ENCODE peak calls at places on chromosomes 4 and X, in four cellular contexts. V is K562, B is H1, N is HepG2. A is an unnamed sample.

GRCh38 chrX:69313622-69314290 is 148.5 kb upstream of the PJA1 start:
- DNase-seq in V (no peak), B (no peak), N (no peak), A (no peak)

GRCh38 chrX:9465380-9466114 is 689 bp downstream of the TBL1X start:
- DNase-seq in V (peak), B (no peak), N (no peak), A (no peak)

GRCh38 chr4:128776794-128777216 is 32.7 kb upstream of the JADE1 start:
- DNase-seq in V (no peak), B (no peak), N (no peak), A (no peak)

GRCh38 chr4:62408467-62408866 is 1208.3 kb downstream of the ADGRL3 start:
- DNase-seq in V (no peak), B (no peak), N (no peak), A (no peak)

GRCh38 chr4:8559524-8560264 is 20.5 kb upstream of the GPR78 start:
- DNase-seq in V (no peak), B (no peak), N (no peak), A (no peak)

GRCh38 chrX:12319012-12319519 is 180.8 kb downstream of the FRMPD4 start:
- DNase-seq in V (no peak), B (no peak), N (no peak), A (no peak)

GRCh38 chrX:12961191-12961718 is 13.7 kb upstream of the TMSB4X start:
- DNase-seq in V (no peak), B (no peak), N (no peak), A (no peak)

GRCh38 chrX:68918202-68918601 is 89.4 kb downstream of the EFNB1 start:
- DNase-seq in V (no peak), B (no peak), N (no peak), A (no peak)

GRCh38 chr4:110417151-110417550 is 58.8 kb upstream of the ENPEP start:
- DNase-seq in V (no peak), B (no peak), N (no peak), A (no peak)

GRCh38 chr4:20288047-20288650 is 36.4 kb downstream of the SLIT2 start:
- DNase-seq in V (no peak), B (no peak), N (no peak), A (no peak)

GRCh38 chrX:15301924-15302323 is 13.5 kb downstream of the ASB11 start:
- DNase-seq in V (no peak), B (no peak), N (no peak), A (no peak)

GRCh38 chr4:33882246-33882990 is 2361.9 kb downstream of the ARAP2 start:
- DNase-seq in V (no peak), B (no peak), N (no peak), A (no peak)

GRCh38 chr4:85741921-85742591 is 267.1 kb downstream of the ARHGAP24 start:
- DNase-seq in V (no peak), B (no peak), N (no peak), A (no peak)

GRCh38 chr4:176404591-176404990 is 84.8 kb downstream of the SPCS3 start:
- DNase-seq in V (no peak), B (no peak), N (no peak), A (no peak)

GRCh38 chrX:134969726-134970125 is 21.1 kb upstream of the SMIM10 start:
- DNase-seq in V (no peak), B (no peak), N (no peak), A (no peak)

GRCh38 chr4:20698382-20698781 is 1.9 kb upstream of the PACRGL start:
- DNase-seq in V (no peak), B (no peak), N (no peak), A (no peak)

GRCh38 chr4:186839122-186840037 is 115.7 kb upstream of the FAT1 start:
- DNase-seq in V (peak), B (no peak), N (no peak), A (no peak)

GRCh38 chrX:53631156-53631555 is 55.4 kb downstream of the HUWE1 start:
- DNase-seq in V (no peak), B (no peak), N (no peak), A (no peak)

GRCh38 chr4:185363251-185363650 is 32.5 kb downstream of the LRP2BP start:
- DNase-seq in V (no peak), B (no peak), N (no peak), A (no peak)

GRCh38 chr4:3945511-3946290 is 179.5 kb downstream of the ADRA2C start:
- DNase-seq in V (no peak), B (no peak), N (no peak), A (no peak)

DNA sequence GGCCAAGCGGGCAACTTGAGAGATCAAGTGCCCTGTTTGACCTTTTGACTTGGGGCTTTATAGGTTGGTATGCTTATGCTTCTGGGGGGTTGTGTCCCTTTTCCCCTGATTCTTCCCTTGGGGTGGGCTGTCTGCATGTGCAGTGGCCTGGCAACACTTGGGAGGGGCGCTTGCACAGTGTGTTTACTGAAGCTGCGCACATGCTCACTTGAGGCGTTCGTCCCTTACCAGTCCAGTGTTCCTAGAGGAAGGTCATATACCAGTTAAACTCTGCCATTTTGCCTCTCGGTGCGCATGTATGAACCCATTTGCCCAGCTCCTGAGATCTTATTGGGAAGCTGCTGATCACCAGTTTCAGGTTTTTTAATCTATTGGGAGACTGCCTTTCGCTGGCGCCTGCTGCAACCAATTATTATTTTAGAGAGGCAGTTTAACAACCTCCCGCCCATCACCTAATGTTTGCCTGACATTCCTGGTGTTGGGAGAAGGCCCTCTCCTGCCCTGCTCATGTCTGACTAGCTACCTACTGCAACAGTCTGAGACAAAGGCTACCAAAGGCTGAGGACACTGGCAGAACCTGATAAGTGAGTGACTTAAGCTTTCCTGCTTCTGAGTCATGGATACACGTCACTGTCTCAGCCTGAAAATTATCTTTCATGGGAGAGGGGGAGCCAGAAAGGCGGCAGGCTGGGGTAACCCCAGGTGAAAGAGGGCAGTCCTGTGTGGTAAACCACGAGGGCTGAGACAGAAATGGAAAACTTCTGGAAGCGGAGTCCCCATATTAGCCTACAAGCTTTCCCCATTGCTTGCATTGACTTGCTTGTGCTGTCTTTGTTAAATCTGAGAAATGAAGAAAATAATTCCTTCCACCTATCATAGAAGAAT is 97.6 kb downstream of the CPE start:
- DNase-seq in V (peak), B (no peak), N (no peak), A (no peak)
- TF ChIP-seq ATF2 in V (no peak), B (no peak), N (no peak), A (no peak)

GRCh38 chrX:109472939-109473713 is 8.8 kb downstream of the GUCY2F start:
- DNase-seq in V (peak), B (no peak), N (peak), A (no peak)

DNA sequence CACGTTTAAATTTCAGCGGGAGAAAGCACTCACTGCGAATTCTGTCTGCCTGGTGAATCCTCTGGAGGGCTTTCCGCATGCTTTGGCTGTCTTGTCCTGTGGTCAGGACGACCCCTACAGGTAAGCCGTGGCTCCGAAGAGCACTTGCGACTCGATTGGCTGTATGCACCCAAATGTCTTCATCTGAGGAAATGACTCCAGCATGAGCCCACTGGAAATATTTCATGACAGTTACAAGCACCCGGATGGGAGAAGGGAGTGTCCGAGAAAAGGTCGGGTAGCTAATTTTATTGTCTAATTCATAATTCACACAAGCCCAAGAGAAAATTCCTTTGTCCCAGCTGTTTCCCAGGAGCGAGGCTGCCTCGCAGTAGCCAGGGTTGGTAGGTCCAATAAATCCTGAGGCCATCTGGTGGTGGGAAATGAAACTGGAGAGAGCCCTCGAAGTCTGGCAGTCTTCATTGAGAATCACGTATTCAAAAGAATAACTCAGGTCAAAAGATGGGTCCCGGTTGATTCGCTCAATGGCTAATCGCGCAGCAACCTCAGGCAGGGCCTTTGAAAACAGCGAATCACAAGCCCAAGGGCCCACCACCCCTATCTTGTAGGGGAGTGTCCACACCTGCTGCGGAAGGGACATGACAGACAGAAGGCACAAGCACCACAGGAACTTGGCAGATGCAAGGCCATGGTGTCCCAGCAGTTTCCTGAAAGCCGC is 6.6 kb downstream of the GUCY2F start:
- DNase-seq in V (peak), B (no peak), N (peak), A (no peak)
- TF ChIP-seq CEBPB in V (no peak), B (no peak), N (no peak), A (no peak)

GRCh38 chr4:104989363-104989762 is 157.3 kb upstream of the TET2 start:
- DNase-seq in V (no peak), B (no peak), N (no peak), A (no peak)
- TF ChIP-seq ATF2 in V (no peak), B (no peak), N (no peak), A (no peak)

GRCh38 chr4:145909331-145909730 is 29.3 kb downstream of the ZNF827 start:
- DNase-seq in V (peak), B (peak), N (no peak), A (no peak)
- TF ChIP-seq CEBPB in V (no peak), B (peak), N (no peak), A (no peak)